ENCODE peak calls at places on chromosomes 16 and 17, in seven cellular contexts. A, B, S, T, F, D and U are unnamed samples.

GRCh38 chr16:84703671-84704070 is 3.9 kb downstream of the USP10 start:
- DNase-seq in A (no peak), B (no peak), S (no peak), T (no peak), F (no peak), D (no peak), U (no peak)

GRCh38 chr17:164536-165235 is 16.8 kb downstream of the DOC2B start:
- DNase-seq in A (peak; percentile 55), B (no peak), S (peak; percentile 65), T (peak; percentile 69), F (no peak), D (peak; percentile 67), U (no peak)

GRCh38 chr17:40995121-40995520 is 1.2 kb upstream of the KRTAP3-3 start:
- DNase-seq in A (no peak), B (no peak), S (no peak), T (no peak), F (no peak), D (no peak), U (no peak)

GRCh38 chr17:34386925-34387550 is 24.0 kb upstream of the CCL1 start:
- DNase-seq in A (peak; percentile 82), B (no peak), S (no peak), T (peak; percentile 53), F (no peak), D (no peak), U (no peak)

GRCh38 chr17:319266-319665 is 33.3 kb downstream of the RPH3AL start:
- DNase-seq in A (no peak), B (peak; percentile 37), S (no peak), T (no peak), F (peak; percentile 46), D (no peak), U (no peak)

GRCh38 chr16:78650675-78651074 is 551.2 kb downstream of the WWOX start:
- DNase-seq in A (no peak), B (no peak), S (no peak), T (no peak), F (no peak), D (no peak), U (no peak)

GRCh38 chr17:37176683-37177082 is 199.1 kb upstream of the C17orf78 start:
- DNase-seq in A (no peak), B (no peak), S (no peak), T (peak; percentile 11), F (no peak), D (no peak), U (peak; percentile 28)

GRCh38 chr16:2854700-2855309 is 3.2 kb downstream of the PRSS22 start:
- DNase-seq in A (peak; percentile 28), B (no peak), S (no peak), T (no peak), F (no peak), D (no peak), U (no peak)

GRCh38 chr17:4657678-4658077 is 16.2 kb upstream of the ALOX15 start:
- DNase-seq in A (no peak), B (no peak), S (no peak), T (no peak), F (no peak), D (no peak), U (no peak)

GRCh38 chr17:50518265-50519023 is 10.2 kb downstream of the MYCBPAP start:
- DNase-seq in A (no peak), B (no peak), S (no peak), T (no peak), F (no peak), D (no peak), U (no peak)

GRCh38 chr16:85279874-85280545 is 167.7 kb upstream of the CIBAR2 start:
- DNase-seq in A (no peak), B (peak; percentile 76), S (no peak), T (no peak), F (peak; percentile 81), D (no peak), U (no peak)

GRCh38 chr17:79937981-79938695 is 97.5 kb downstream of the TBC1D16 start:
- DNase-seq in A (no peak), B (peak; percentile 56), S (no peak), T (no peak), F (peak; percentile 65), D (peak; percentile 65), U (no peak)

GRCh38 chr17:4327638-4328037 is 38.8 kb downstream of the UBE2G1 start:
- DNase-seq in A (no peak), B (no peak), S (peak; percentile 86), T (no peak), F (no peak), D (no peak), U (peak; percentile 53)

GRCh38 chr17:78734841-78735641 is 47.0 kb downstream of the CYTH1 start:
- DNase-seq in A (no peak), B (no peak), S (no peak), T (no peak), F (no peak), D (peak; percentile 32), U (no peak)

GRCh38 chr17:46128453-46128852 is 64.8 kb downstream of the KANSL1 start:
- DNase-seq in A (no peak), B (no peak), S (no peak), T (no peak), F (no peak), D (no peak), U (no peak)

GRCh38 chr17:77100009-77100408 is 40.8 kb upstream of the SEC14L1 start:
- DNase-seq in A (peak; percentile 20), B (peak; percentile 78), S (no peak), T (no peak), F (peak; percentile 88), D (no peak), U (no peak)

GRCh38 chr17:18226284-18226945 is 980 bp downstream of the LLGL1 start:
- DNase-seq in A (peak; percentile 36), B (peak; percentile 53), S (no peak), T (no peak), F (no peak), D (no peak), U (no peak)

GRCh38 chr16:1826691-1827573 is at the start of the genes FAHD1 and HAGH:
- DNase-seq in A (peak; percentile 95), B (peak; percentile 95), S (peak; percentile 98), T (peak; percentile 99), F (peak; percentile 96), D (peak; percentile 98), U (peak; percentile 99)

GRCh38 chr16:29821663-29822115 is 1.4 kb downstream of the MVP start:
- DNase-seq in A (no peak), B (no peak), S (peak; percentile 64), T (peak; percentile 55), F (peak; percentile 39), D (no peak), U (no peak)

DNA sequence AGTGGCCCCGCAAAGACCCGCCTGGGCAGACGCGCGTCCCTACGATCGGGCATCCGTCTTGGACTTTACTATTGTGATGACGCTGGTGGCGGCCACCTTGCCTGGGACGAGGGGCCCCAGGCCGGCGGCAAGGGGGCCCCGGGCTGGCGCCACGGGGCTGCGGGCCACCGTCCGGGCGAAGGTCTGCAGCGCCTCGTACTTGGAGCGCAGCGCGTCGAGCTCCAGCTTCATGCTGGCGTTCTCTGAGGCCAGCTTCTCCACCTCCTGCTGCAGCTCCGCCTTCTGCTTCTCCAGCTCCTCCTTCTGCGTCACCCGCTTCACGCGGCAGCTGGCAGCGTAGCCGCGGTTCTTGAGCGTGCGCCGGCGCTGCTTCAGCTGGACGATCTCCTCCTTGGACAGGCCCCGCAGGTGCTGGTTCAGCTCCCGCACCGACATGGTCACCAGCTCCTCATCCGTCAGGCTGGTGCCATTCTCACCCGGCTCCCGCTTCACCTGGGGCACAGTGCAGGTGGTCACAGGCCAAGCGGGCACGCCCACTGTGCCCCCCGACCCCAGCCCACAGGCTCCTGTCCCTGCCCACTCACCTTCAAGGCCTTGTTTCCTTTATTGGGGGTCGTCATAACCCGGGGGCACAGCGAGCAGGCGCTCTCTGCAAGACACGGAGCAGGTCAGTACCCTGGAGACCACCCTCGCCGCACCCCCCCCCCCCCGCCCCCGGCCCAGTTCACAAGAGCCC is 4.8 kb upstream of the SIRT7 start:
- DNase-seq in A (no peak), B (no peak), S (peak; percentile 91), T (no peak), F (no peak), D (peak; percentile 82), U (no peak)
- TF ChIP-seq POLR2A in A (no peak), B (no peak), S (no peak), T (no peak), F (no peak), D (no peak), U (no peak)

GRCh38 chr17:65370669-65371126 is 190.8 kb downstream of the AXIN2 start:
- DNase-seq in A (peak; percentile 47), B (no peak), S (peak; percentile 17), T (peak; percentile 44), F (no peak), D (peak; percentile 50), U (no peak)

GRCh38 chr17:65371702-65372101 is 189.7 kb downstream of the AXIN2 start:
- DNase-seq in A (no peak), B (peak; percentile 60), S (no peak), T (no peak), F (no peak), D (no peak), U (no peak)

GRCh38 chr17:65366102-65366844 is 195.2 kb downstream of the AXIN2 start:
- DNase-seq in A (no peak), B (no peak), S (no peak), T (no peak), F (no peak), D (no peak), U (no peak)

GRCh38 chr17:65365209-65365608 is 196.2 kb downstream of the AXIN2 start:
- DNase-seq in A (no peak), B (no peak), S (no peak), T (no peak), F (no peak), D (no peak), U (no peak)

GRCh38 chr17:65368341-65368740 is 193.1 kb downstream of the AXIN2 start:
- DNase-seq in A (no peak), B (no peak), S (no peak), T (no peak), F (no peak), D (no peak), U (no peak)
- TF ChIP-seq POLR2A in A (no peak), B (no peak), S (no peak), T (no peak), F (no peak), D (no peak), U (no peak)

GRCh38 chr17:75526555-75527270 is 1.2 kb downstream of the LLGL2 start:
- DNase-seq in A (no peak), B (no peak), S (no peak), T (no peak), F (no peak), D (no peak), U (no peak)
- TF ChIP-seq POLR2A in A (no peak), B (no peak), S (no peak), T (no peak), F (no peak), D (no peak), U (no peak)

DNA sequence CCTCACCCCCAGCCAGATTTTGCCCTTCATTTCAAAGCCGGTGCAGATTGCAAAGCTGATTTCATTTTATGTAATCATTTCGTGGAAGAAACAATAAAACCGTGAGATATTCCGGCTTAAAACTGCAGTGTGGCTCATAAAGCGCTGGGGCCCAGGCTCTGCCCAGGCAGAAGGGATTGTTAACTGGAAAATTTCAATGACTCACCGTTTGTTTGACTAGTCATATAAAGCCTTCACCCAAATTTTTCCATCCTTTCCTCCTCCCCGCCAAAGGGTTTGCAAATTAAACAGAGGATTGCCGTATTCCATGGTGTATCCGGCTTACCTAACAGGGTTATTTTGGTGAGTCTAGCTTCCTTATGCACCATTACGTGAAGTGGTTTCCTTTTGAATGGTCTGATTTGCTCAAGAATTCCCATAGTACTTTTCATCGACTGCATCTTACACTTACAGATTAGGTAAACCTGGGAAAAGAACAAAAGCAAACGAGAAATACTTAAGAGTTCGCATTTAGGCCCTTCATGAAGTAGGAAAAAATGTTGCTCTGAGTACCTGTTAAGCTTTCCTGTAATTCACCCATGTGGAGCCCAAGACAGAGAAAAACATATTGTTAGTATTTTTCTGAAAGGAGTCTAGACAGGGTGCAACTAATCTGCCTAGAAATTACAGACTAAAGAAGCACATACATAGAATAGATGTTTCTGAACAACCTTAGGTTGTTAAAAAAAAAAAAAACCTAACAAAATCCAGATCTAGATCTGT is 949 bp upstream of the GSPT1 start:
- DNase-seq in A (no peak), B (no peak), S (peak; percentile 87), T (no peak), F (no peak), D (no peak), U (peak; percentile 79)
- TF ChIP-seq POLR2A in A (no peak), B (no peak), S (no peak), T (no peak), F (no peak), D (no peak), U (no peak)